ENCODE peak calls at places on chromosomes 16 and 17, in four cellular contexts. Z, R, E and N are unnamed samples.

GRCh38 chr17:5821057-5821456 is 236.7 kb upstream of the NLRP1 start:
- DNase-seq in R (no peak), E (peak), Z (no peak), N (no peak)

GRCh38 chr17:31858647-31859486 is at the start of gene COPRS:
- DNase-seq in Z (peak), R (peak), E (peak), N (peak)

GRCh38 chr16:14399397-14400284 is 230.4 kb downstream of the PARN start:
- DNase-seq in R (no peak), Z (peak), E (peak), N (peak)

GRCh38 chr17:27207073-27207511 is 86.8 kb upstream of the WSB1 start:
- DNase-seq in R (no peak), E (peak), Z (peak), N (no peak)

GRCh38 chr17:17518019-17518418 is 21.8 kb upstream of the RASD1 start:
- DNase-seq in R (no peak), E (no peak), Z (no peak), N (no peak)

GRCh38 chr16:89420204-89420603 is 70.2 kb downstream of the ANKRD11 start:
- DNase-seq in E (no peak), Z (no peak), R (no peak), N (no peak)

GRCh38 chr16:69478685-69479084 is 54.3 kb downstream of the CYB5B start:
- DNase-seq in R (no peak), E (no peak), Z (no peak), N (no peak)

GRCh38 chr16:11034481-11034931 is 90.1 kb downstream of the CLEC16A start:
- DNase-seq in E (no peak), Z (no peak), R (no peak), N (no peak)

GRCh38 chr16:54297154-54297553 is 10.6 kb upstream of the IRX3 start:
- DNase-seq in E (no peak), Z (no peak), R (no peak), N (no peak)

GRCh38 chr17:4161560-4162221 is 18.7 kb downstream of the CYB5D2 start:
- DNase-seq in R (no peak), Z (no peak), E (peak), N (no peak)

GRCh38 chr16:67774457-67774853 is 31.9 kb downstream of the RANBP10 start:
- DNase-seq in Z (no peak), R (no peak), E (no peak), N (no peak)

GRCh38 chr17:45431531-45432404 is 902 bp downstream of the ARHGAP27 start:
- DNase-seq in E (peak), R (peak), Z (no peak), N (no peak)